ENCODE peak calls at places on chromosomes 11 and 22, in ten cellular contexts. V is kidney epithelial cell; Y is endothelial cell; M is activated CD4-positive, CD25-positive, alpha-beta regulatory T cell treated with anti-CD3 and anti-CD28 coated beads, Interleukin-2, amount 50 U/mL, for 72 hours; O is occipital lobe; Z is B cell; B is ecto neural progenitor cell; F is OCI-M1; Q is AG10803; A is nucleus accumbens. L is an unnamed sample.

GRCh38 chr11:34201130-34201529 is 95.7 kb downstream of the NAT10 start:
- DNase-seq in Z (no peak), V (no peak), F (no peak), B (no peak), Y (no peak), M (no peak), O (no peak), Q (no peak), A (no peak), L (no peak)

GRCh38 chr22:22392131-22392530 is 116.4 kb downstream of the ZNF280B start:
- DNase-seq in F (no peak), A (no peak), O (no peak), Y (no peak), V (no peak), B (no peak), Q (no peak), M (no peak), Z (no peak), L (no peak)

GRCh38 chr22:37486224-37486845 is at the start of gene MFNG:
- DNase-seq in Z (peak), Q (no peak), Y (peak), F (peak), O (no peak), B (peak), A (peak), M (peak), V (no peak), L (peak)

GRCh38 chr11:65780770-65781151 is at the start of gene AP5B1:
- DNase-seq in V (no peak), Y (peak), F (peak), A (peak), Q (peak), O (peak), M (peak), Z (peak), B (peak), L (peak)

GRCh38 chr11:85627332-85627997 is at the start of gene DLG2:
- DNase-seq in Y (peak), Z (no peak), F (peak), O (peak), B (peak), A (peak), Q (peak), V (no peak), M (no peak), L (peak)

GRCh38 chr11:94139421-94139820 is 10.8 kb downstream of the PANX1 start:
- DNase-seq in Z (no peak), A (no peak), F (no peak), M (no peak), O (no peak), B (peak), V (no peak), Q (no peak), Y (no peak), L (no peak)

GRCh38 chr22:22180738-22181514 is 63.7 kb upstream of the VPREB1 start:
- DNase-seq in Q (no peak), A (no peak), Z (no peak), O (no peak), F (no peak), M (no peak), B (no peak), Y (no peak), V (peak), L (no peak)

GRCh38 chr11:93663021-93663420 is 1.5 kb downstream of the CEP295 start:
- DNase-seq in Y (no peak), Z (no peak), A (no peak), V (no peak), B (no peak), Q (no peak), F (no peak), M (no peak), O (no peak), L (no peak)

GRCh38 chr22:29302681-29303465 is 3.6 kb upstream of the GAS2L1 start:
- DNase-seq in V (no peak), Z (no peak), B (peak), Q (no peak), Y (no peak), M (no peak), A (no peak), F (peak), O (no peak), L (no peak)

GRCh38 chr22:19734837-19735382 is 11.6 kb downstream of the GP1BB start:
- DNase-seq in Z (no peak), M (no peak), V (no peak), Q (no peak), O (no peak), Y (no peak), B (no peak), F (no peak), A (no peak), L (no peak)

GRCh38 chr22:20951932-20952380 is 15.1 kb upstream of the AIFM3 start:
- DNase-seq in B (no peak), V (no peak), Y (no peak), A (no peak), Z (no peak), O (no peak), Q (no peak), F (no peak), M (no peak), L (no peak)

GRCh38 chr11:69293819-69294505 is at the start of gene MYEOV:
- DNase-seq in F (peak), B (no peak), O (no peak), Y (no peak), A (no peak), Q (peak), Z (peak), M (no peak), V (no peak), L (peak)

GRCh38 chr11:45105233-45105992 is 41.0 kb upstream of the PRDM11 start:
- DNase-seq in B (peak), V (no peak), O (peak), Q (peak), F (peak), Z (peak), A (peak), M (peak), Y (peak), L (peak)

GRCh38 chr11:112310867-112311266 is 50.2 kb upstream of the PLET1 start:
- DNase-seq in Q (no peak), Y (no peak), O (no peak), Z (no peak), F (no peak), M (no peak), B (no peak), A (no peak), V (no peak), L (no peak)

GRCh38 chr11:77069336-77069968 is 2.7 kb downstream of the CAPN5 start:
- DNase-seq in F (no peak), A (no peak), M (no peak), B (peak), Y (no peak), O (no peak), V (no peak), Q (no peak), Z (peak), L (peak)

GRCh38 chr11:48007677-48008076 is 27.3 kb downstream of the PTPRJ start:
- DNase-seq in V (no peak), A (no peak), B (no peak), F (no peak), Q (no peak), Y (no peak), O (no peak), Z (no peak), M (no peak), L (no peak)